ENCODE peak calls at places on chromosomes 2 and 18, in six cellular contexts. One of them, this sample, is unnamed.

GRCh38 chr2:226771067-226771466 is 28.6 kb downstream of the IRS1 start:
- DNase-seq in nucleus accumbens: no peak
- DNase-seq in A172: no peak
- DNase-seq in SW480: no peak
- DNase-seq in stimulated activated CD4-positive, alpha-beta T cell treated with anti-CD3 and anti-CD28 coated beads, TNF-alpha, amount 100 ng/mL, for 1 hour: no peak
- DNase-seq in naive thymus-derived CD8-positive, alpha-beta T cell: no peak
- DNase-seq in this sample: no peak

GRCh38 chr2:194301946-194302345 is 1355.1 kb upstream of the SLC39A10 start:
- DNase-seq in SW480: no peak
- DNase-seq in naive thymus-derived CD8-positive, alpha-beta T cell: no peak
- DNase-seq in A172: no peak
- DNase-seq in stimulated activated CD4-positive, alpha-beta T cell treated with anti-CD3 and anti-CD28 coated beads, TNF-alpha, amount 100 ng/mL, for 1 hour: no peak
- DNase-seq in nucleus accumbens: no peak
- DNase-seq in this sample: no peak

GRCh38 chr2:16190446-16191270 is 250.3 kb downstream of the MYCN start:
- DNase-seq in naive thymus-derived CD8-positive, alpha-beta T cell: no peak
- DNase-seq in A172: no peak
- DNase-seq in nucleus accumbens: no peak
- DNase-seq in SW480: no peak
- DNase-seq in stimulated activated CD4-positive, alpha-beta T cell treated with anti-CD3 and anti-CD28 coated beads, TNF-alpha, amount 100 ng/mL, for 1 hour: no peak
- DNase-seq in this sample: no peak

GRCh38 chr2:127776122-127776780 is 34.7 kb downstream of the WDR33 start:
- DNase-seq in stimulated activated CD4-positive, alpha-beta T cell treated with anti-CD3 and anti-CD28 coated beads, TNF-alpha, amount 100 ng/mL, for 1 hour: no peak
- DNase-seq in naive thymus-derived CD8-positive, alpha-beta T cell: no peak
- DNase-seq in A172: no peak
- DNase-seq in nucleus accumbens: no peak
- DNase-seq in SW480: no peak
- DNase-seq in this sample: no peak

GRCh38 chr18:23229472-23229871 is 94.2 kb downstream of the CABLES1 start:
- DNase-seq in stimulated activated CD4-positive, alpha-beta T cell treated with anti-CD3 and anti-CD28 coated beads, TNF-alpha, amount 100 ng/mL, for 1 hour: no peak
- DNase-seq in nucleus accumbens: no peak
- DNase-seq in A172: no peak
- DNase-seq in naive thymus-derived CD8-positive, alpha-beta T cell: no peak
- DNase-seq in SW480: no peak
- DNase-seq in this sample: no peak

GRCh38 chr2:20128506-20129319 is 77.3 kb upstream of the LAPTM4A start:
- DNase-seq in nucleus accumbens: no peak
- DNase-seq in SW480: no peak
- DNase-seq in naive thymus-derived CD8-positive, alpha-beta T cell: no peak
- DNase-seq in A172: no peak
- DNase-seq in stimulated activated CD4-positive, alpha-beta T cell treated with anti-CD3 and anti-CD28 coated beads, TNF-alpha, amount 100 ng/mL, for 1 hour: no peak
- DNase-seq in this sample: no peak

GRCh38 chr2:158969162-158969716 is 799 bp downstream of the TANC1 start:
- DNase-seq in stimulated activated CD4-positive, alpha-beta T cell treated with anti-CD3 and anti-CD28 coated beads, TNF-alpha, amount 100 ng/mL, for 1 hour: no peak
- DNase-seq in nucleus accumbens: no peak
- DNase-seq in naive thymus-derived CD8-positive, alpha-beta T cell: no peak
- DNase-seq in SW480: peak; percentile 21
- DNase-seq in A172: no peak
- DNase-seq in this sample: no peak

GRCh38 chr2:216619411-216620393 is 13.5 kb upstream of the IGFBP2 start:
- DNase-seq in stimulated activated CD4-positive, alpha-beta T cell treated with anti-CD3 and anti-CD28 coated beads, TNF-alpha, amount 100 ng/mL, for 1 hour: no peak
- DNase-seq in A172: no peak
- DNase-seq in naive thymus-derived CD8-positive, alpha-beta T cell: no peak
- DNase-seq in SW480: no peak
- DNase-seq in nucleus accumbens: no peak
- DNase-seq in this sample: no peak

GRCh38 chr2:28828382-28828781 is 17.7 kb downstream of the SPDYA start:
- DNase-seq in A172: peak; percentile 19
- DNase-seq in SW480: no peak
- DNase-seq in nucleus accumbens: no peak
- DNase-seq in naive thymus-derived CD8-positive, alpha-beta T cell: no peak
- DNase-seq in stimulated activated CD4-positive, alpha-beta T cell treated with anti-CD3 and anti-CD28 coated beads, TNF-alpha, amount 100 ng/mL, for 1 hour: no peak
- DNase-seq in this sample: no peak

GRCh38 chr18:34808389-34808788 is 98.3 kb downstream of the DTNA start:
- DNase-seq in naive thymus-derived CD8-positive, alpha-beta T cell: no peak
- DNase-seq in stimulated activated CD4-positive, alpha-beta T cell treated with anti-CD3 and anti-CD28 coated beads, TNF-alpha, amount 100 ng/mL, for 1 hour: no peak
- DNase-seq in A172: no peak
- DNase-seq in nucleus accumbens: no peak
- DNase-seq in SW480: no peak
- DNase-seq in this sample: no peak

GRCh38 chr2:202494300-202494699 is 118.2 kb downstream of the BMPR2 start:
- DNase-seq in stimulated activated CD4-positive, alpha-beta T cell treated with anti-CD3 and anti-CD28 coated beads, TNF-alpha, amount 100 ng/mL, for 1 hour: no peak
- DNase-seq in SW480: no peak
- DNase-seq in naive thymus-derived CD8-positive, alpha-beta T cell: no peak
- DNase-seq in A172: no peak
- DNase-seq in nucleus accumbens: no peak
- DNase-seq in this sample: no peak

GRCh38 chr18:2895391-2895790 is 48.6 kb downstream of the EMILIN2 start:
- DNase-seq in naive thymus-derived CD8-positive, alpha-beta T cell: no peak
- DNase-seq in SW480: no peak
- DNase-seq in nucleus accumbens: no peak
- DNase-seq in stimulated activated CD4-positive, alpha-beta T cell treated with anti-CD3 and anti-CD28 coated beads, TNF-alpha, amount 100 ng/mL, for 1 hour: no peak
- DNase-seq in A172: no peak
- DNase-seq in this sample: no peak

GRCh38 chr2:236666646-236667204 is 97.1 kb downstream of the ACKR3 start:
- DNase-seq in A172: no peak
- DNase-seq in SW480: no peak
- DNase-seq in nucleus accumbens: no peak
- DNase-seq in naive thymus-derived CD8-positive, alpha-beta T cell: no peak
- DNase-seq in stimulated activated CD4-positive, alpha-beta T cell treated with anti-CD3 and anti-CD28 coated beads, TNF-alpha, amount 100 ng/mL, for 1 hour: no peak
- DNase-seq in this sample: no peak

GRCh38 chr2:128661955-128662564 is 343.4 kb upstream of the HS6ST1 start:
- DNase-seq in A172: no peak
- DNase-seq in SW480: no peak
- DNase-seq in stimulated activated CD4-positive, alpha-beta T cell treated with anti-CD3 and anti-CD28 coated beads, TNF-alpha, amount 100 ng/mL, for 1 hour: no peak
- DNase-seq in naive thymus-derived CD8-positive, alpha-beta T cell: no peak
- DNase-seq in nucleus accumbens: no peak
- DNase-seq in this sample: no peak

GRCh38 chr2:109064660-109065306 is 64.2 kb upstream of the SH3RF3 start:
- DNase-seq in stimulated activated CD4-positive, alpha-beta T cell treated with anti-CD3 and anti-CD28 coated beads, TNF-alpha, amount 100 ng/mL, for 1 hour: no peak
- DNase-seq in SW480: no peak
- DNase-seq in nucleus accumbens: no peak
- DNase-seq in A172: no peak
- DNase-seq in naive thymus-derived CD8-positive, alpha-beta T cell: no peak
- DNase-seq in this sample: no peak

GRCh38 chr2:166802475-166802874 is 85.8 kb upstream of the XIRP2 start:
- DNase-seq in A172: no peak
- DNase-seq in naive thymus-derived CD8-positive, alpha-beta T cell: no peak
- DNase-seq in nucleus accumbens: no peak
- DNase-seq in SW480: no peak
- DNase-seq in stimulated activated CD4-positive, alpha-beta T cell treated with anti-CD3 and anti-CD28 coated beads, TNF-alpha, amount 100 ng/mL, for 1 hour: no peak
- DNase-seq in this sample: no peak

GRCh38 chr18:7567487-7568425 is 640 bp downstream of the PTPRM start:
- DNase-seq in A172: no peak
- DNase-seq in nucleus accumbens: no peak
- DNase-seq in naive thymus-derived CD8-positive, alpha-beta T cell: peak; percentile 12
- DNase-seq in SW480: no peak
- DNase-seq in stimulated activated CD4-positive, alpha-beta T cell treated with anti-CD3 and anti-CD28 coated beads, TNF-alpha, amount 100 ng/mL, for 1 hour: no peak
- DNase-seq in this sample: peak; percentile 11